ENCODE peak calls at places on chromosomes 3 and 15, in four cellular contexts. S is IMR-90, V is H9, P is H1. K is an unnamed sample.

GRCh38 chr3:141386080-141386594 is 17.8 kb downstream of the ZBTB38 start:
- DNase-seq in S (no peak), P (no peak), V (no peak), K (no peak)

GRCh38 chr15:101088788-101089578 is 162.9 kb downstream of the CHSY1 start:
- DNase-seq in S (no peak), V (peak), P (peak), K (peak)

GRCh38 chr15:72339777-72340177 is 19.8 kb upstream of the CELF6 start:
- DNase-seq in P (no peak), V (no peak), S (peak), K (no peak)

GRCh38 chr3:56323986-56324420 is 144.3 kb downstream of the ERC2 start:
- DNase-seq in V (no peak), P (no peak), S (peak), K (peak)

GRCh38 chr15:35674873-35675781 is 129.2 kb upstream of the DPH6 start:
- DNase-seq in P (no peak), V (no peak), S (peak), K (no peak)

GRCh38 chr3:58120075-58120812 is 90.5 kb downstream of the DNASE1L3 start:
- DNase-seq in V (no peak), P (no peak), S (no peak), K (no peak)

GRCh38 chr15:79296583-79296982 is 14.1 kb downstream of the ANKRD34C start:
- DNase-seq in V (no peak), P (no peak), S (no peak), K (peak)

GRCh38 chr15:78162038-78162437 is 12.9 kb downstream of the IDH3A start:
- DNase-seq in P (no peak), V (no peak), S (no peak), K (no peak)

GRCh38 chr3:53765753-53766152 is 80.5 kb downstream of the CHDH start:
- DNase-seq in S (no peak), V (no peak), P (no peak), K (no peak)

GRCh38 chr3:18018491-18019177 is 276.2 kb upstream of the TBC1D5 start:
- DNase-seq in V (no peak), S (no peak), P (no peak), K (no peak)

GRCh38 chr15:49558924-49559323 is 61.7 kb downstream of the FAM227B start:
- DNase-seq in P (no peak), V (no peak), S (peak), K (no peak)

GRCh38 chr3:196643201-196643749 is 3.8 kb downstream of the NRROS start:
- DNase-seq in V (no peak), S (no peak), P (no peak), K (no peak)

GRCh38 chr15:80578206-80578595 is 116.9 kb upstream of the ABHD17C start:
- DNase-seq in S (no peak), P (no peak), V (peak), K (no peak)

GRCh38 chr3:65020233-65020632 is 332.4 kb upstream of the ADAMTS9 start:
- DNase-seq in P (no peak), S (no peak), V (no peak), K (no peak)

GRCh38 chr3:125582707-125583106 is 12.6 kb downstream of the OSBPL11 start:
- DNase-seq in V (no peak), P (no peak), S (peak), K (no peak)

GRCh38 chr3:124586126-124587052 is 143.9 kb upstream of the UMPS start:
- DNase-seq in S (no peak), P (no peak), V (peak), K (peak)

GRCh38 chr3:294096-294495 is 97.5 kb downstream of the CHL1 start:
- DNase-seq in S (no peak), V (no peak), P (no peak), K (no peak)

GRCh38 chr3:45874677-45875346 is 11.5 kb upstream of the CCR9 start:
- DNase-seq in S (no peak), V (no peak), P (no peak), K (no peak)

GRCh38 chr15:88071141-88071540 is 185.4 kb downstream of the NTRK3 start:
- DNase-seq in S (no peak), P (no peak), V (no peak), K (no peak)

GRCh38 chr3:141476033-141476432 is 10.8 kb upstream of the RASA2 start:
- DNase-seq in V (no peak), S (no peak), P (no peak), K (no peak)

GRCh38 chr15:95196176-95196915 is 965.0 kb downstream of the MCTP2 start:
- DNase-seq in V (no peak), S (no peak), P (no peak), K (peak)

GRCh38 chr3:99751649-99752048 is 66.0 kb upstream of the CMSS1 start:
- DNase-seq in S (peak), V (no peak), P (no peak), K (no peak)

GRCh38 chr15:100687532-100688215 is 85.3 kb downstream of the ASB7 start:
- DNase-seq in P (no peak), S (peak), V (peak), K (no peak)

GRCh38 chr3:128004661-128005060 is 47.6 kb upstream of the SEC61A1 start:
- DNase-seq in V (no peak), P (no peak), S (no peak), K (no peak)

GRCh38 chr3:79081285-79081684 is 686.5 kb downstream of the ROBO1 start:
- DNase-seq in V (no peak), P (no peak), S (no peak), K (no peak)

GRCh38 chr3:187739561-187740445 is 5.5 kb downstream of the BCL6 start:
- DNase-seq in S (peak), P (no peak), V (peak), K (peak)

GRCh38 chr15:61383421-61383820 is 154.3 kb upstream of the RORA start:
- DNase-seq in P (no peak), V (no peak), S (peak), K (no peak)

GRCh38 chr15:90087454-90088154 is 14.7 kb downstream of the IDH2 start:
- DNase-seq in S (peak), P (no peak), V (peak), K (peak)

GRCh38 chr3:9411302-9411701 is 13.9 kb downstream of the SETD5 start:
- DNase-seq in P (no peak), S (no peak), V (no peak), K (no peak)

GRCh38 chr15:25188051-25188450 is 233.3 kb downstream of the SNRPN start:
- DNase-seq in P (no peak), V (no peak), S (no peak), K (no peak)

GRCh38 chr3:63048365-63048764 is 173.1 kb upstream of the CADPS start:
- DNase-seq in V (no peak), P (no peak), S (no peak), K (no peak)

GRCh38 chr3:71581451-71581980 is 2.0 kb downstream of the FOXP1 start:
- DNase-seq in S (no peak), V (peak), P (no peak), K (peak)

GRCh38 chr15:57432141-57432701 is 55.9 kb downstream of the CGNL1 start:
- DNase-seq in P (peak), V (peak), S (no peak), K (peak)

GRCh38 chr3:18489939-18490338 is 64.8 kb upstream of the SATB1 start:
- DNase-seq in V (no peak), S (no peak), P (no peak), K (no peak)

GRCh38 chr3:101625879-101626278 is 51.1 kb downstream of the ZBTB11 start:
- DNase-seq in P (no peak), S (no peak), V (peak), K (peak)

GRCh38 chr15:69784808-69785550 is 312.7 kb downstream of the TLE3 start:
- DNase-seq in V (no peak), P (no peak), S (peak), K (no peak)

GRCh38 chr15:99404454-99404853 is 153.2 kb downstream of the LRRC28 start:
- DNase-seq in P (no peak), S (no peak), V (no peak), K (no peak)
- H3K56ac ChIP-seq in P (no peak), S (no peak), V (no peak), K (no peak)

DNA sequence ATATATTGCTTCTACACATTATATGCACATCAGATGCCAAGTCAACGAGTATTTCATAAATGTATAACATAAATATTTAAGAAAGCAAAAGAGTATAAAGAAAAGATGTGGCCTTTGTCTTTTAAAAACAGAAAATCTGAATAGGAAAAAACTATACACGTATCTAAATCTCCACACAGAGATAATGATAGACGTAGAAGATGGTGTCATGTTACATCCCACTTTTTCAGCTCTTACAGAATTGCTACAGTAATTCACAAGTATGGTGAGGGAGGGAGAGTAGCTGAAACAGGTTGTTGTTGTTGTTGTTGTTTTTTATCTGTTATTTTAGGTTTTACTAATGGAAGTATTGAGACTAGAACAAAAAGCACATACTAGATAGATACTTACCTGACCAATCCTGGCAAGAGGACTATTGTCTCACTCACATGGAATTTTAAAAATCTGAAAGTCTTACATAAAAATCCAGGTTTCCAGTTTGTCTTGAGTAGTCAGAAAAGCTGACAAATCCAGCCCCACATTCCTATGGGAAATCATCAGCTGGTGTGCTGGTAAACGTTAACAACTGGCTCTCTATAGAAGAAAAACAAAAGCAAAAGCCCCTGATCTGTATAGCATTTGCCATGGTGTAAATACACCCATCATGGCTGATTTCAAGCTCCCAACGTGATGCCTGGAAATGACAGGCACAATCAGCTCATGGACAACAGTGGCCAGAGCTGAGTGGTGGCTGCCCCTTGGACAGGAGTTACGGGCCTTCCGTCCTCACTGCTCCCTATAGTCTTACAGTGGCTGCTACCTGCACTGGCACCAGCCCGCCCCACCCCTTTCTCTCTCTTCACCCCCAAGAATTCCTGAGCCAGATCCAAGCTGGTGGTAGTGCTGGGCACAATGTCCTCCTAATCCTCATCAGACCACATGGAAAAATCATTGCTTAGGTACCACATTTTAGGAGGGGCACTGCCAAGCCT is 47.4 kb upstream of the VGLL4 start:
- DNase-seq in V (no peak), P (no peak), S (peak), K (peak)
- H2AK5ac ChIP-seq in V (no peak), P (no peak), S (peak), K (no peak)

DNA sequence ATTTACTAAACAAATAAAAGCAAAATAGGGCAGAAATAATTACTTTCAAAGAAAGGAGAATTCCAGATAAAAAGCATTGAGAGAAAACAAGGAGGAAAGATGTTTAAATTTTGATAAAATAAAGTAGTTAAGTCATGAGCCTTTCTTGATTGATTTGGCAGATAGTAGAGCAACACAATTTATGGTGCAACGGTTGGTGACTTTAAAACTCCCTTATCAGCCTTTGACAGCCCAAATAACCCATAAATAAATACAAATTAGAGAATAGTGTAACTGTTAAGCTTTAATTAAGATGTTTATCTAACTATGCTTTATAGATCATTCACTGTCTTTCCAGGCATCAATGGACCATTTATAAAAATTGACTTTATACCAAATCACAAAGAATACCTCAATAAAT is 54.0 kb upstream of the EIF1B start:
- DNase-seq in S (no peak), P (no peak), V (no peak), K (no peak)
- H3K56ac ChIP-seq in S (no peak), P (no peak), V (no peak), K (no peak)

DNA sequence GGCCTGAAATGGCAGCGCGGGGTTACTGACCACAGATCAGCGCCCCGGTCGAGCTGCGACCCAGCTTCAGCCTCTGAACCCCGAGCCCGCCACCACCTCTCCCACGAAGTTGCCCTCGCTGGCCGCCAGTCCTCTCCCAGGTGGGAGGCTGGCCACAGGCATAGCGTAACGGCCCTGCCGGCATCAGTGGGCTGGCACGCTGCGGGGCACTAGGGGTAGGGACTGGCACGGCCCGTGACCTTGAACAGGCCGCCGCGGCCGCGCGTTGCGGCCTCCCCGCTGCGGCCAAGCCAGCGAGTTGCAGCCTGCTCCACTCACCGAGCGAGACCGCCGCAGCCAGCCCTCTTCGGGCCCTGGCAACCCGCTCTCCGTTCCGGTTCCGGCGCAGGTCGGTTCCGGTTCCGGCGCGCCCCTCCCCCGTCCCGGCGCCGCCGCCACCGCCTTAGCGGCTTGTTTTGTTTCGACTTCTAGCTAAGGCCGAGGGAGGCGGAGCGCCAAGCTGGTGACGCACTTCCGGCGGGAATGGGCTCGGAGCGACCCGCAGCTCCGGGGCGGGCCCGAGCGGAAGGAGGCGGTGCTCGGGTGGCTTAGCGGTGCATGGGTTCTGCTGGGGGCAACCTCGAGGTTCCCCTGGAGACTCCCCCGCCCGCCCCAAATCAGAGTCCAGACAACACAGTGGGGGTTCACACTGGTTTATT is at the start of gene USP19:
- DNase-seq in S (peak), V (peak), P (peak), K (peak)
- H2AK5ac ChIP-seq in S (peak), V (no peak), P (peak), K (peak)

DNA sequence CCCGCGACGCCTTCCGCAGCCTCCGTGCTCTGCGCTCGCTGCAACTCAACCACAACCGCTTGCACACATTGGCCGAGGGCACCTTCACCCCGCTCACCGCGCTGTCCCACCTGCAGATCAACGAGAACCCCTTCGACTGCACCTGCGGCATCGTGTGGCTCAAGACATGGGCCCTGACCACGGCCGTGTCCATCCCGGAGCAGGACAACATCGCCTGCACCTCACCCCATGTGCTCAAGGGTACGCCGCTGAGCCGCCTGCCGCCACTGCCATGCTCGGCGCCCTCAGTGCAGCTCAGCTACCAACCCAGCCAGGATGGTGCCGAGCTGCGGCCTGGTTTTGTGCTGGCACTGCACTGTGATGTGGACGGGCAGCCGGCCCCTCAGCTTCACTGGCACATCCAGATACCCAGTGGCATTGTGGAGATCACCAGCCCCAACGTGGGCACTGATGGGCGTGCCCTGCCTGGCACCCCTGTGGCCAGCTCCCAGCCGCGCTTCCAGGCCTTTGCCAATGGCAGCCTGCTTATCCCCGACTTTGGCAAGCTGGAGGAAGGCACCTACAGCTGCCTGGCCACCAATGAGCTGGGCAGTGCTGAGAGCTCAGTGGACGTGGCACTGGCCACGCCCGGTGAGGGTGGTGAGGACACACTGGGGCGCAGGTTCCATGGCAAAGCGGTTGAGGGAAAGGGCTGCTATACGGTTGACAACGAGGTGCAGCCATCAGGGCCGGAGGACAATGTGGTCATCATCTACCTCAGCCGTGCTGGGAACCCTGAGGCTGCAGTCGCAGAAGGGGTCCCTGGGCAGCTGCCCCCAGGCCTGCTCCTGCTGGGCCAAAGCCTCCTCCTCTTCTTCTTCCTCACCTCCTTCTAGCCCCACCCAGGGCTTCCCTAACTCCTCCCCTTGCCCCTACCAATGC is 2.0 kb downstream of the ISLR start:
- DNase-seq in S (no peak), P (no peak), V (peak), K (no peak)
- H3K56ac ChIP-seq in S (no peak), P (no peak), V (no peak), K (no peak)

GRCh38 chr3:52086461-52086860 is 30.1 kb upstream of the DUSP7 start:
- DNase-seq in P (no peak), S (no peak), V (no peak), K (no peak)
- H2AK5ac ChIP-seq in P (no peak), S (peak), V (no peak), K (no peak)

GRCh38 chr15:51505251-51505650 is 117.3 kb downstream of the DMXL2 start:
- DNase-seq in V (no peak), S (no peak), P (no peak), K (no peak)
- H3K56ac ChIP-seq in V (no peak), S (no peak), P (no peak), K (no peak)

GRCh38 chr15:65994832-65995231 is 125.5 kb downstream of the RAB11A start:
- DNase-seq in P (no peak), V (no peak), S (no peak), K (no peak)
- H2AK5ac ChIP-seq in P (no peak), V (no peak), S (no peak), K (no peak)